ENCODE peak calls at places on chromosomes 7 and 10, in seven cellular contexts. G, S, K, O, E, U and P are unnamed samples.
A peak's percentile ranks its signal among the peaks of the same experiment; 100 is the strongest.

GRCh38 chr7:119270045-119270464 is 1002.9 kb upstream of the KCND2 start:
- DNase-seq in G (peak; percentile 30), S (peak; percentile 33), K (no peak), O (peak; percentile 80), E (peak; percentile 35), U (peak; percentile 51), P (no peak)

GRCh38 chr10:121516483-121516882 is 81.8 kb downstream of the FGFR2 start:
- DNase-seq in G (no peak), S (no peak), K (no peak), O (no peak), E (no peak), U (no peak), P (no peak)

GRCh38 chr10:126628746-126629145 is 41.7 kb downstream of the C10orf90 start:
- DNase-seq in G (no peak), S (no peak), K (no peak), O (no peak), E (no peak), U (no peak), P (no peak)

GRCh38 chr10:96613565-96613964 is 26.8 kb upstream of the TM9SF3 start:
- DNase-seq in G (peak; percentile 51), S (no peak), K (no peak), O (no peak), E (no peak), U (no peak), P (no peak)

GRCh38 chr10:87861566-87861952 is 1.8 kb downstream of the KLLN start:
- DNase-seq in G (peak; percentile 73), S (no peak), K (no peak), O (peak; percentile 84), E (peak; percentile 82), U (peak; percentile 86), P (no peak)

GRCh38 chr10:114885430-114885829 is 52.6 kb upstream of the TRUB1 start:
- DNase-seq in G (no peak), S (no peak), K (no peak), O (no peak), E (no peak), U (no peak), P (no peak)

GRCh38 chr10:24360286-24361127 is 151.6 kb downstream of the KIAA1217 start:
- DNase-seq in G (peak; percentile 78), S (peak; percentile 32), K (no peak), O (peak; percentile 75), E (peak; percentile 59), U (peak; percentile 65), P (no peak)

GRCh38 chr7:112361154-112361553 is 89.1 kb upstream of the IFRD1 start:
- DNase-seq in G (no peak), S (no peak), K (no peak), O (no peak), E (no peak), U (no peak), P (no peak)

GRCh38 chr10:68163735-68164134 is 54.4 kb downstream of the MYPN start:
- DNase-seq in G (no peak), S (no peak), K (no peak), O (no peak), E (no peak), U (no peak), P (no peak)

GRCh38 chr7:138194567-138194966 is 118.3 kb downstream of the AKR1D1 start:
- DNase-seq in G (no peak), S (no peak), K (no peak), O (no peak), E (no peak), U (no peak), P (no peak)

GRCh38 chr10:27527597-27528295 is 23.6 kb downstream of the RAB18 start:
- DNase-seq in G (no peak), S (no peak), K (no peak), O (no peak), E (no peak), U (no peak), P (no peak)

GRCh38 chr10:79404231-79404609 is 41.2 kb downstream of the ZCCHC24 start:
- DNase-seq in G (no peak), S (no peak), K (no peak), O (peak; percentile 90), E (peak; percentile 15), U (peak; percentile 50), P (no peak)

GRCh38 chr10:71740069-71740468 is 20.5 kb upstream of the C10orf105 start:
- DNase-seq in G (no peak), S (no peak), K (no peak), O (no peak), E (no peak), U (no peak), P (no peak)

GRCh38 chr10:71739368-71739900 is 19.9 kb upstream of the C10orf105 start:
- DNase-seq in G (no peak), S (no peak), K (no peak), O (no peak), E (no peak), U (no peak), P (no peak)

GRCh38 chr10:71741671-71742070 is 22.1 kb upstream of the C10orf105 start:
- DNase-seq in G (no peak), S (no peak), K (no peak), O (no peak), E (no peak), U (no peak), P (no peak)

GRCh38 chr10:71742301-71743098 is 22.9 kb upstream of the C10orf105 start:
- DNase-seq in G (no peak), S (no peak), K (no peak), O (no peak), E (no peak), U (no peak), P (no peak)

GRCh38 chr10:71741029-71741428 is 21.5 kb upstream of the C10orf105 start:
- DNase-seq in G (no peak), S (no peak), K (no peak), O (no peak), E (no peak), U (no peak), P (no peak)
- H3K4me1 ChIP-seq in G (peaks cover 3% of the 10 kb centered on the region), S (peaks cover 4% of the 10 kb centered on the region), K (peaks cover 97% of the 10 kb centered on the region), O (no peaks in the 10 kb centered on the region), E (peaks cover under 1% of the 10 kb centered on the region), U (peaks cover 62% of the 10 kb centered on the region), P (peaks cover 100% of the 10 kb centered on the region)

GRCh38 chr10:110411047-110411410 is 86.7 kb upstream of the DUSP5 start:
- DNase-seq in G (no peak), S (no peak), K (no peak), O (no peak), E (peak; percentile 39), U (no peak), P (no peak)
- H3K4me1 ChIP-seq in G (no peaks in the 10 kb centered on the region), S (peaks cover 8% of the 10 kb centered on the region), K (peaks cover 14% of the 10 kb centered on the region), O (peaks cover 12% of the 10 kb centered on the region), E (peaks cover 10% of the 10 kb centered on the region), U (peaks cover 25% of the 10 kb centered on the region), P (peaks cover 25% of the 10 kb centered on the region)

GRCh38 chr10:103797857-103798256 is 57.5 kb downstream of the SH3PXD2A start:
- DNase-seq in G (no peak), S (no peak), K (no peak), O (no peak), E (no peak), U (no peak), P (no peak)

GRCh38 chr10:103794996-103795395 is 60.4 kb downstream of the SH3PXD2A start:
- DNase-seq in G (no peak), S (no peak), K (no peak), O (no peak), E (no peak), U (no peak), P (no peak)

GRCh38 chr10:103793920-103794883 is 61.2 kb downstream of the SH3PXD2A start:
- DNase-seq in G (no peak), S (no peak), K (no peak), O (no peak), E (peak; percentile 75), U (peak; percentile 74), P (no peak)

GRCh38 chr10:103793429-103793828 is 61.9 kb downstream of the SH3PXD2A start:
- DNase-seq in G (no peak), S (no peak), K (no peak), O (no peak), E (no peak), U (no peak), P (no peak)

GRCh38 chr10:103795634-103796265 is 59.6 kb downstream of the SH3PXD2A start:
- DNase-seq in G (no peak), S (no peak), K (no peak), O (no peak), E (no peak), U (no peak), P (no peak)
- H3K4me1 ChIP-seq in G (no peaks in the 10 kb centered on the region), S (peaks cover 7% of the 10 kb centered on the region), K (peaks cover 3% of the 10 kb centered on the region), O (no peaks in the 10 kb centered on the region), E (peaks cover 27% of the 10 kb centered on the region), U (peaks cover 27% of the 10 kb centered on the region), P (peaks cover 5% of the 10 kb centered on the region)

GRCh38 chr10:100968037-100968736 is 1.1 kb upstream of the SEMA4G start:
- DNase-seq in G (no peak), S (no peak), K (no peak), O (no peak), E (no peak), U (no peak), P (no peak)

GRCh38 chr10:100966887-100967286 is 2.4 kb upstream of the SEMA4G start:
- DNase-seq in G (no peak), S (no peak), K (no peak), O (no peak), E (no peak), U (no peak), P (no peak)

GRCh38 chr10:100965820-100966219 is 3.5 kb upstream of the SEMA4G start:
- DNase-seq in G (no peak), S (no peak), K (no peak), O (no peak), E (no peak), U (no peak), P (no peak)

GRCh38 chr10:100968839-100969174 is 497 bp upstream of the SEMA4G start:
- DNase-seq in G (no peak), S (no peak), K (no peak), O (no peak), E (no peak), U (no peak), P (no peak)

DNA sequence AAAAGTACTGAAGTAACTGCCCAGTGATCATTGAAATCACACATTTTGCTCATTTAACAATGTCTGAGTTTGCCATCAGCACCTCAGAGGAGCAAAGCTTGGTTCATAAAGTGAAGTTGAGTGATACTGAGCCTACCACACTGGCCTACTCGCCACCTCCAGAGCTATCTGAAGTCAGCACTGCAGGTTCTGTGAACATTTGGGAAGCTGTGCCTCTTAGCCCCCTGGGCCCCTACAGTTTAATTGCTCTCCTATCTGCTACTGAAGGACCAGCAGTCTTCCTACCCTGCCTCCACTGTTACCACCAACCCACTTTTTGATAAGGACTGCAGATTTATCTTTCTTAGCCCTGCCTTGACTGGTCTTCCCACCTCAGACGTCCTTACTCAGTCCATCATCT is 2.0 kb upstream of the SEMA4G start:
- DNase-seq in G (peak; percentile 5), S (no peak), K (no peak), O (no peak), E (no peak), U (no peak), P (no peak)
- H3K4me1 ChIP-seq in G (peaks cover 7% of the 10 kb centered on the region), S (peaks cover 10% of the 10 kb centered on the region), K (peaks cover 12% of the 10 kb centered on the region), O (peaks cover 9% of the 10 kb centered on the region), E (peaks cover 17% of the 10 kb centered on the region), U (peaks cover 17% of the 10 kb centered on the region), P (peaks cover 13% of the 10 kb centered on the region)

DNA sequence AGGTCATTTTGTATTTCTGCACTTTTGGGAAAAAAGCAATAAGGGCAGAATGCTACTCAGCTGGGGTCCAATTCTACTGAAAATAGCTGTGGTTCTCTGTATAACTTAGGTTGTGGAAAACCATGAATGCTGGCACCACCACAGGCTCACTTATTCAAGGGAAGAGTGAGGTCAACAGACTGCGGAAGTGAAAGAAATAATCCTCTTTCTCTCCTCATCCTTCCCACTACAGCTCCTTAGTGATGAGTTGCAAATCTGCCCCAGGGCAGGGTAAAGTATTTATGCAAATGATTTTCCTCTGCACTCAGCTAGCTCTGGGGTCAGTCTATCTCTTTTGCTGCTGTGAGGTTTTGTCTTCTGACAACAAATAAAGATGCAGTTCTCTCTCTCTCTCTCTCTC is 74.1 kb upstream of the PTPRZ1 start:
- DNase-seq in G (no peak), S (no peak), K (no peak), O (peak; percentile 90), E (no peak), U (no peak), P (no peak)
- H3K4me1 ChIP-seq in G (no peaks in the 10 kb centered on the region), S (no peaks in the 10 kb centered on the region), K (no peaks in the 10 kb centered on the region), O (peaks cover 2% of the 10 kb centered on the region), E (no peaks in the 10 kb centered on the region), U (no peaks in the 10 kb centered on the region), P (no peaks in the 10 kb centered on the region)